ENCODE peak calls at places on chromosomes 6 and 20, in eight cellular contexts. E is mucosa of descending colon, X is lung, A is tibial artery, V is thoracic aorta, N is K562, R is cardiac fibroblast, Q is PC-9. T is an unnamed sample.

GRCh38 chr6:5082487-5083306 is 2.4 kb upstream of the PPP1R3G start:
- DNase-seq in E (no peak), X (no peak), A (no peak), V (no peak), N (no peak), R (peak), Q (peak), T (no peak)

GRCh38 chr6:166277021-166277420 is 31.2 kb downstream of the PRR18 start:
- DNase-seq in E (no peak), X (no peak), A (no peak), V (no peak), N (no peak), R (peak), Q (no peak), T (peak)

GRCh38 chr6:161575508-161576254 is 301.8 kb upstream of the AGPAT4 start:
- DNase-seq in E (no peak), X (no peak), A (no peak), V (no peak), N (no peak), R (no peak), Q (no peak), T (peak)

GRCh38 chr20:43916073-43916874 is 1.6 kb downstream of the TOX2 start:
- DNase-seq in E (peak), X (no peak), A (peak), V (no peak), N (no peak), R (peak), Q (no peak), T (no peak)

GRCh38 chr6:53591873-53592272 is 47.0 kb upstream of the GCLC start:
- DNase-seq in E (no peak), X (no peak), A (no peak), V (no peak), N (no peak), R (no peak), Q (no peak), T (no peak)

GRCh38 chr6:106161893-106162292 is 75.8 kb downstream of the PRDM1 start:
- DNase-seq in E (no peak), X (no peak), A (no peak), V (no peak), N (no peak), R (no peak), Q (no peak), T (no peak)

GRCh38 chr6:149864578-149865535 is 698 bp upstream of the LRP11 start:
- DNase-seq in E (no peak), X (no peak), A (no peak), V (no peak), N (peak), R (peak), Q (no peak), T (no peak)

GRCh38 chr6:47407295-47408281 is 70.0 kb upstream of the CD2AP start:
- DNase-seq in E (no peak), X (no peak), A (no peak), V (no peak), N (no peak), R (peak), Q (no peak), T (no peak)

GRCh38 chr6:156686429-156686939 is 90.7 kb upstream of the ARID1B start:
- DNase-seq in E (no peak), X (no peak), A (no peak), V (no peak), N (peak), R (peak), Q (peak), T (peak)

GRCh38 chr6:31940256-31940664 is 5.6 kb upstream of the CFB start:
- DNase-seq in E (no peak), X (no peak), A (no peak), V (no peak), N (no peak), R (no peak), Q (peak), T (no peak)

GRCh38 chr6:83709748-83710050 is 798 bp upstream of the SNAP91 start:
- DNase-seq in E (no peak), X (no peak), A (no peak), V (no peak), N (no peak), R (no peak), Q (no peak), T (no peak)
- TF ChIP-seq CTCF in E (no peak), X (no peak), A (no peak), V (no peak), N (no peak), R (no peak), Q (no peak), T (no peak)

GRCh38 chr6:25050356-25050755 is 114.6 kb upstream of the RIPOR2 start:
- DNase-seq in E (no peak), X (no peak), A (no peak), V (no peak), N (peak), R (peak), Q (no peak), T (peak)
- H3K4me3 ChIP-seq in E (no peak), X (no peak), A (no peak), V (no peak), N (no peak), R (no peak), Q (no peak), T (no peak)

GRCh38 chr6:112366695-112367546 is 19.8 kb downstream of the RFPL4B start:
- DNase-seq in E (no peak), X (no peak), A (no peak), V (no peak), N (no peak), R (no peak), Q (no peak), T (no peak)

GRCh38 chr6:112370946-112371345 is 23.8 kb downstream of the RFPL4B start:
- DNase-seq in E (no peak), X (no peak), A (no peak), V (no peak), N (no peak), R (no peak), Q (no peak), T (no peak)

GRCh38 chr6:112367655-112368054 is 20.5 kb downstream of the RFPL4B start:
- DNase-seq in E (no peak), X (no peak), A (no peak), V (no peak), N (no peak), R (no peak), Q (no peak), T (no peak)

DNA sequence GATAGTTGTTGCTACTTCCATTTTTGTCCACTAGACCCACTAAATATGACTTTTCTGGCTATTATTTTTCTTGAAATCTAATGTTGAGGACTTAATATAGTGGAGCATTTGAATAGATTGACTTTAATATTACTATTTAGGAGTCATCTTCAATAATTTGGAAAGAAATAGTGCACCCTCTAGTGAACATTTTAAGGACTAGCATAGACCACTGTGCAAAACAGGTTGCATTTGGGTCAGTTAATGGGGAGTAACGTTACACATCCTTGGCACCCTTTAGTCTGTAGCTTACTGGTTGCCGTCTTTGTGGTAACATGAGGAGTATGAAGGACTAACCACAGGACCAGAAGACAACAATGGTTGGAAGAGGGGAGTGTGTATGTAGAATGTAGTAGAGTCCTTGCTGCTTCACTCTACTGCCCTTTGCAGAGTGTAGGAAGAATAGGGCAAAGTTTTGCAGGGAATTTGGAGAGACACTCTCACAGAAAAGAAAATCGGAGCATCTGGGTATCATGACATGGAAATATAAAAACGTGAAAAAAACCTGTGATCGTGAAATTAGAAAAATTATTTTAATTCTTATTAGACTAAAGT is 25.2 kb downstream of the RFPL4B start:
- DNase-seq in E (no peak), X (no peak), A (no peak), V (no peak), N (no peak), R (peak), Q (no peak), T (no peak)
- TF ChIP-seq CTCF in E (no peak), X (no peak), A (peak), V (peak), N (no peak), R (peak), Q (peak), T (peak)

GRCh38 chr6:37136821-37137200 is 33.1 kb upstream of the PIM1 start:
- DNase-seq in E (no peak), X (no peak), A (no peak), V (no peak), N (no peak), R (no peak), Q (no peak), T (no peak)
- H3K4me3 ChIP-seq in E (no peak), X (no peak), A (no peak), V (peak), N (no peak), R (peak), Q (peak), T (no peak)

GRCh38 chr6:144339859-144340452 is 54.8 kb downstream of the UTRN start:
- DNase-seq in E (no peak), X (no peak), A (no peak), V (no peak), N (no peak), R (no peak), Q (no peak), T (no peak)

GRCh38 chr6:144338951-144339681 is 54.0 kb downstream of the UTRN start:
- DNase-seq in E (no peak), X (no peak), A (no peak), V (no peak), N (no peak), R (no peak), Q (no peak), T (no peak)

GRCh38 chr6:144340541-144341371 is 55.6 kb downstream of the UTRN start:
- DNase-seq in E (no peak), X (no peak), A (no peak), V (no peak), N (no peak), R (peak), Q (no peak), T (no peak)

GRCh38 chr6:144336900-144337299 is 51.8 kb downstream of the UTRN start:
- DNase-seq in E (no peak), X (no peak), A (no peak), V (no peak), N (no peak), R (no peak), Q (no peak), T (no peak)

GRCh38 chr6:144338474-144338873 is 53.3 kb downstream of the UTRN start:
- DNase-seq in E (no peak), X (no peak), A (no peak), V (no peak), N (no peak), R (no peak), Q (no peak), T (no peak)
- TF ChIP-seq CTCF in E (no peak), X (no peak), A (no peak), V (no peak), N (no peak), R (no peak), Q (no peak), T (no peak)

DNA sequence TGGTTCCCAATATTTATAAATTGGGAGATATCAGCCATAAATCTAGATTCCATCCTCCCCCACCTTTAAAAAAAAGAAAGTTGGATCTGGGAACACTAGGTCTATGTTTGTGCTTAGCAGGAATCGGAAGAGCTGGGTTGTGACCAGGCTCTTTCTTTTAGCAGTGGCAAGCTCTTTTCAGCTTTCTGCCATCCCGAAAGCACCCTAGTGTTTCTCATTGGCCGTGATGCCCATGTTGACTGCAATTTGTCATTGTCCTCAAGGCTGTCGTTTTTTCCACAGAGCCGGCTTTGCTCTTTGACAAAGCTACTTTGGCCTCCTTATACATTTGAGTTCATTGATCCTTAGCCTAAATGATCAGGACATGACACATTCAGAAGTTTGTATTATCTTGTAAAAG is 50.0 kb downstream of the CARMIL1 start:
- DNase-seq in E (no peak), X (no peak), A (no peak), V (no peak), N (no peak), R (no peak), Q (no peak), T (no peak)
- H3K4me3 ChIP-seq in E (no peak), X (no peak), A (no peak), V (no peak), N (no peak), R (no peak), Q (no peak), T (no peak)